ENCODE peak calls at places on chromosomes 12 and 14, in four cellular contexts. Y, M, V and P are unnamed samples.

GRCh38 chr14:99589031-99589441 is 15.0 kb downstream of the CCDC85C start:
- DNase-seq in V (no peak), M (no peak), Y (no peak), P (no peak)

GRCh38 chr12:28059678-28060077 is 87.1 kb upstream of the PTHLH start:
- DNase-seq in V (no peak), M (no peak), Y (no peak), P (no peak)

GRCh38 chr14:69850736-69851112 is 28.5 kb upstream of the SMOC1 start:
- DNase-seq in Y (no peak), V (no peak), M (no peak), P (no peak)

GRCh38 chr12:64739778-64740177 is 19.4 kb downstream of the GNS start:
- DNase-seq in Y (no peak), V (no peak), M (no peak), P (no peak)

GRCh38 chr14:99509871-99510555 is 28.8 kb downstream of the CCNK start:
- DNase-seq in Y (peak), M (no peak), V (no peak), P (no peak)

GRCh38 chr14:67569011-67569650 is 30.9 kb downstream of the PIGH start:
- DNase-seq in M (no peak), V (no peak), Y (no peak), P (no peak)

GRCh38 chr14:92451245-92451644 is 62.3 kb upstream of the RIN3 start:
- DNase-seq in Y (no peak), M (no peak), V (no peak), P (no peak)

GRCh38 chr14:49552630-49553029 is 33.5 kb downstream of the RPS29 start:
- DNase-seq in Y (no peak), V (no peak), M (no peak), P (no peak)

GRCh38 chr12:111121840-111122239 is 201.5 kb upstream of the MYL2 start:
- DNase-seq in V (no peak), M (no peak), Y (no peak), P (no peak)

GRCh38 chr12:65607271-65607880 is 216.9 kb upstream of the HMGA2 start:
- DNase-seq in Y (no peak), M (no peak), V (no peak), P (no peak)

GRCh38 chr14:59754256-59754655 is 116.3 kb downstream of the RTN1 start:
- DNase-seq in M (no peak), V (no peak), Y (no peak), P (no peak)

GRCh38 chr14:68345738-68346137 is 447.1 kb downstream of the ZFP36L1 start:
- DNase-seq in V (no peak), Y (no peak), M (no peak), P (no peak)

GRCh38 chr12:31813305-31813704 is 84.5 kb upstream of the AMN1 start:
- DNase-seq in Y (no peak), V (no peak), M (no peak), P (no peak)

GRCh38 chr14:32075636-32076277 is 1.3 kb upstream of the ARHGAP5 start:
- DNase-seq in V (peak), Y (no peak), M (peak), P (no peak)

GRCh38 chr12:91772411-91772810 is 373.2 kb downstream of the BTG1 start:
- DNase-seq in M (no peak), Y (no peak), V (no peak), P (no peak)

GRCh38 chr14:37230551-37231194 is 32.9 kb downstream of the MIPOL1 start:
- DNase-seq in Y (no peak), M (no peak), V (no peak), P (no peak)

GRCh38 chr12:100399095-100399494 is 42.2 kb downstream of the SLC17A8 start:
- DNase-seq in V (no peak), M (no peak), Y (no peak), P (no peak)

GRCh38 chr12:116677202-116677651 is 60.6 kb downstream of the SPRING1 start:
- DNase-seq in M (no peak), Y (no peak), V (no peak), P (no peak)

GRCh38 chr12:50527086-50527726 is 22.4 kb downstream of the DIP2B start:
- DNase-seq in V (no peak), M (no peak), Y (no peak), P (no peak)

GRCh38 chr14:72544615-72545387 is 349.1 kb downstream of the DPF3 start:
- DNase-seq in Y (no peak), M (no peak), V (no peak), P (no peak)

GRCh38 chr14:59321184-59321952 is 132.9 kb downstream of the DAAM1 start:
- DNase-seq in M (no peak), V (no peak), Y (no peak), P (no peak)

GRCh38 chr14:59301354-59301753 is 112.9 kb downstream of the DAAM1 start:
- DNase-seq in V (no peak), Y (no peak), M (no peak), P (no peak)